ENCODE peak calls at places on chromosomes 11 and 22, in seven cellular contexts. Y is heart right ventricle; X is IMR-90; E is CD8-positive, alpha-beta memory T cell; B is cardiac muscle cell; P is upper lobe of right lung; V is mesendoderm. F is an unnamed sample. For H3K27me3, the result is how much of the 10 kb centered on the place peaks cover.

GRCh38 chr11:72789493-72790131 is 4.2 kb downstream of the STARD10 start:
- DNase-seq in Y (peak), X (peak), E (no peak), B (peak), P (no peak), V (peak), F (peak)

GRCh38 chr11:69540118-69541000 is 58.9 kb downstream of the LINC01488 start:
- DNase-seq in Y (peak), X (no peak), E (no peak), B (peak), P (peak), V (peak), F (peak)

GRCh38 chr11:85132839-85133238 is 494.3 kb downstream of the DLG2 start:
- DNase-seq in Y (no peak), X (peak), E (no peak), B (peak), P (no peak), V (peak), F (peak)

GRCh38 chr11:72241290-72241781 is 2.6 kb downstream of the PHOX2A start:
- DNase-seq in Y (no peak), X (no peak), E (no peak), B (no peak), P (peak), V (no peak), F (peak)

GRCh38 chr22:42065408-42066132 is 5.0 kb downstream of the NAGA start:
- DNase-seq in Y (no peak), X (no peak), E (no peak), B (no peak), P (no peak), V (peak), F (peak)

GRCh38 chr11:33976351-33977199 is 75.0 kb upstream of the CAPRIN1 start:
- DNase-seq in Y (no peak), X (peak), E (no peak), B (no peak), P (no peak), V (no peak), F (no peak)

GRCh38 chr11:118691926-118692830 is 12.7 kb upstream of the TREH start:
- DNase-seq in Y (no peak), X (peak), E (peak), B (no peak), P (peak), V (peak), F (peak)

GRCh38 chr22:38266120-38266519 is 6.7 kb downstream of the TMEM184B start:
- DNase-seq in Y (no peak), X (peak), E (no peak), B (no peak), P (no peak), V (no peak), F (no peak)

GRCh38 chr11:15374418-15374817 is 259.7 kb downstream of the INSC start:
- DNase-seq in Y (no peak), X (no peak), E (no peak), B (no peak), P (no peak), V (no peak), F (no peak)

GRCh38 chr11:65262775-65263174 is 1.0 kb downstream of the POLA2 start:
- DNase-seq in Y (no peak), X (no peak), E (no peak), B (no peak), P (no peak), V (no peak), F (peak)

GRCh38 chr11:99015634-99016454 is 4.9 kb upstream of the CNTN5 start:
- DNase-seq in Y (no peak), X (peak), E (no peak), B (peak), P (no peak), V (peak), F (peak)

GRCh38 chr11:11574373-11574772 is 47.4 kb downstream of the GALNT18 start:
- DNase-seq in Y (no peak), X (no peak), E (no peak), B (no peak), P (no peak), V (no peak), F (no peak)

GRCh38 chr11:70568504-70569172 is 170.3 kb downstream of the CTTN start:
- DNase-seq in Y (peak), X (peak), E (no peak), B (peak), P (peak), V (peak), F (peak)

GRCh38 chr11:81869337-81870065 is 864.2 kb downstream of the FAM181B start:
- DNase-seq in Y (no peak), X (no peak), E (peak), B (no peak), P (no peak), V (no peak), F (no peak)
- H3K4me3 ChIP-seq in Y (no peak), X (no peak), E (peak), B (no peak), P (no peak), V (no peak), F (no peak)

DNA sequence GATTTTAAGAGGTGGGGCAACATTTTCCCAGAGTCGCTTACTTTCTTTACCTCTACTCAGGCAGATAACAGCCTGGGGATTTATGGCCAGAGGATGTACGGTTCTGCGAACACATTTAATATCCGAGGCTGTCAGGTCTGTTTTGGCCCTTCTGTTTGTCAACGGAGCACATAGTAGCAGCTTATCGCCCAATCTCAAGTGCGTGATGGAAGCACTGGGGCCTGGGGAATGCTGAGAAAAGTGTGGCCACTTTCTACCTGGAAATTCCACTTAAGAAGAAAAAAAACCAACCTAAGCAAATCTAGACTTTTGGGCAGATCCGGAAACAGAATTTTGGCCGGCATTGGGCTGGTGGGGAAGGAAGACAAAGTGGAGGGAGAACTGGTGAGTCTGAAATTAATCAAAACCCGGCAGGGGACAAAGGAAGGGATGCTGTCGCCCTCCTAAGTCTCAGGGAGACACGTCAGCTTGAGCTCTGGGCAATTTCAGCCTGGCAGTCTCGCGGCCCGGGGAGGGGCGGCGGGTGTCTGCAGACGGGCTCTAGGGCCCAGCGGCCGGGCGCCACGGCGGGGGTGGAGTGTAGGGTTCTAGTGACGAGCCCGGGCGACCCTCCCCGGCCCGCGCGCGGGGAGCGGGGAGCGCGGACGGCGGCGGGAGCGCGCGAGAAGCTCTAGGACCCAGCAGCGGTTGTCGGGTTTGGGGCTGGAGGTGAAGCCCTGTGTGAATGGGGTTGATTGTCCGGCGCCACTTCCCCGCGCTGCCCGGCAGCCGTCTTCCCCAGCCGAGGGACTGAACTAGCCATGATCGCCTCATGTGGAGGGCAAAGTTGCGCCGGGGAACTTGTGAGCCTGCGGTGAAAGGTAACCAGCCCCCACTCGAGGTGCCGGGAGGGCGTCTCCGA is at the start of gene AMOTL1:
- DNase-seq in Y (peak), X (peak), E (peak), B (peak), P (peak), V (peak), F (peak)
- H3K27me3 ChIP-seq in Y (under half), X (under half), E (under half), B (half or more), P (under half), V (under half), F (under half)

GRCh38 chr22:50602338-50602700 is 1.7 kb downstream of the MAPK8IP2 start:
- DNase-seq in Y (no peak), X (no peak), E (no peak), B (no peak), P (no peak), V (no peak), F (peak)

GRCh38 chr22:50604623-50605348 is 4.2 kb downstream of the MAPK8IP2 start:
- DNase-seq in Y (no peak), X (no peak), E (no peak), B (no peak), P (no peak), V (no peak), F (peak)

GRCh38 chr22:50603511-50604255 is 3.1 kb downstream of the MAPK8IP2 start:
- DNase-seq in Y (no peak), X (no peak), E (no peak), B (no peak), P (no peak), V (no peak), F (no peak)

GRCh38 chr22:50605349-50606074 is 4.9 kb downstream of the MAPK8IP2 start:
- DNase-seq in Y (no peak), X (no peak), E (no peak), B (no peak), P (no peak), V (no peak), F (peak)

DNA sequence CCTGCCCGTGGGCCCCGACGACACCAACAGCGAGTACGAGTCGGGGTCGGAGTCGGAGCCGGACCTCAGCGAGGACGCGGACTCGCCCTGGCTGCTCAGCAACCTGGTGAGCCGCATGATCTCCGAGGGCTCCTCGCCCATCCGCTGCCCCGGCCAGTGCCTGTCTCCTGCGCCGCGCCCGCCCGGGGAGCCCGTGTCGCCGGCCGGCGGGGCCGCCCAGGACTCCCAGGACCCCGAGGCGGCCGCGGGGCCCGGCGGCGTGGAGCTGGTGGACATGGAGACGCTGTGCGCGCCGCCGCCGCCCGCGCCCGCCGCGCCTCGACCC is 3.6 kb downstream of the MAPK8IP2 start:
- DNase-seq in Y (no peak), X (no peak), E (no peak), B (no peak), P (no peak), V (no peak), F (peak)
- H3K4me3 ChIP-seq in Y (no peak), X (no peak), E (no peak), B (no peak), P (no peak), V (no peak), F (no peak)

GRCh38 chr22:22952531-22953295 is 65.1 kb downstream of the IGLL5 start:
- DNase-seq in Y (no peak), X (no peak), E (no peak), B (no peak), P (peak), V (no peak), F (no peak)

GRCh38 chr22:22949953-22950352 is 62.3 kb downstream of the IGLL5 start:
- DNase-seq in Y (no peak), X (no peak), E (no peak), B (no peak), P (no peak), V (no peak), F (peak)

GRCh38 chr22:22951035-22951434 is 63.4 kb downstream of the IGLL5 start:
- DNase-seq in Y (no peak), X (no peak), E (no peak), B (no peak), P (no peak), V (no peak), F (no peak)

GRCh38 chr22:22945195-22945594 is 57.6 kb downstream of the IGLL5 start:
- DNase-seq in Y (no peak), X (no peak), E (no peak), B (no peak), P (peak), V (no peak), F (peak)

DNA sequence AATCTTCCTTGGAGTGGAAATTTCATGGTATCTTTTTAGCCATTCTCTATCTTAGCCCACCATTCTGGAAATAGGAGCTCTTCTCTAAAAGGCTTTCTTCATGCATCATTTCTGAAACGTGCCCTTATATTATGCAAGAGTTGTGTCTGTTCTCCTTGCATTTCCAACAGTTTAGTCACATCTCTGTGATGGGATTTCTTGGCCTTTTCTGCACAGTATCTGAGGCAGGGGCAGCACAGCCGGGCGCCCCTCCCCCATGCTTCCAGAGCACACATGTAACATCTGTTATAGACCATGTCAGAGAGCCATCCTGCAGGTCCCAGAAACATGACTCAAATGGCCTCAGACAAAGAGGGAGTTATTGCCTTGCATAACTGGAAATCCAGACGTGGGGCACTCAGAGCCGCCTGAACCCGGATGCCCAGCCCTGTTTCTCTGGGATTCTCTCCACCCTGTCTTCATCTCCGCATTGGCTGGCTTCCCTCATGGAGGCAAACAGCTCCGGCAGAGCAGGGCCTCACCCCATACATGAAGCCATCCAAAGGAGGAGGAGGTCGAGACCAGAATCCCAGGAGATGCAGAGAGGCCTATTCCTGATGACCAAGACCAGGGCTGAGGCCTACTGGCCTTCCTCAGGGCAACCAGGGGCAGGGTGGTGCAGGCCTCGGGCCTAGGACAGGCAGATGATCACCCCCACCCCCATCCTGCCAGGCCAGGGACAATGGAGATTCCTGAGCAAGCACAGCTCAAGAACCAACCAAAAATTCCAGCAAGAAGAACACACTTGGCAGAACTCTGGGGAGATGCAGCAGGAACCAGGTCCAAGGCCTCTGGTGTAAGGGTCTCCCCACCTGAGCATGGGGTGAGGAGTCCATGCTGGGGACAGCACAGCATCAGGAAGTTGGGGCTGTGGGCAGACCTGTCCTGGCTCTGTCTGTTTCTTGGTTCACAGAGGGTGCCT is 61.3 kb downstream of the IGLL5 start:
- DNase-seq in Y (no peak), X (peak), E (no peak), B (no peak), P (peak), V (no peak), F (peak)
- H3K27me3 ChIP-seq in Y (under half), X (under half), E (under half), B (under half), P (under half), V (under half), F (under half)

DNA sequence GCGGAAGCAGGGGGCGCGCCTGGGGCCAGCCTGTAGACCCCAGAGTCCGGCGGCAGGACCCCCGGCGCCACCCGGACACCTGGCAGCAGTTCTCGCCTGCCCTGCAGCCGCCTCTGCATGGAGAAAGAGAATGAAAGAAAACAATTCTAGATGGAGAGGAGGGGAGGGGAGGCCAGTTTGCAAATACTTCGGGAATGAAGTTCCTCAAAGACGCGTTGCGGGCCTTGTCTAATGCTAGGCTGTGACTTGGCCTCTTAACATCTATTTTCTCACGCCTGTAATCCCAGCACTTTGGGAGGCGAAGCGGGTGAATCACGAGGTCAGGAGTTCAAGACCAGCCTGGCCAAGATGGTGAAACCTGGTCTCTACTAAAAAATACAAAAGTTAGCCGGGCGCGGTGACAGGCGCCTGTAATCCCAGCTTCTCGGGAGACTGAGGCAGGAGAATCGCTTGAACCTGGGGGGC is 2.1 kb upstream of the BARX2 start:
- DNase-seq in Y (no peak), X (no peak), E (no peak), B (no peak), P (no peak), V (peak), F (no peak)
- H3K4me3 ChIP-seq in Y (peak), X (peak), E (no peak), B (peak), P (peak), V (no peak), F (peak)

GRCh38 chr11:117470576-117470975 is 142.9 kb downstream of the CEP164 start:
- DNase-seq in Y (no peak), X (no peak), E (no peak), B (no peak), P (no peak), V (no peak), F (no peak)
- H3K27me3 ChIP-seq in Y (under half), X (under half), E (under half), B (under half), P (under half), V (under half), F (under half)

DNA sequence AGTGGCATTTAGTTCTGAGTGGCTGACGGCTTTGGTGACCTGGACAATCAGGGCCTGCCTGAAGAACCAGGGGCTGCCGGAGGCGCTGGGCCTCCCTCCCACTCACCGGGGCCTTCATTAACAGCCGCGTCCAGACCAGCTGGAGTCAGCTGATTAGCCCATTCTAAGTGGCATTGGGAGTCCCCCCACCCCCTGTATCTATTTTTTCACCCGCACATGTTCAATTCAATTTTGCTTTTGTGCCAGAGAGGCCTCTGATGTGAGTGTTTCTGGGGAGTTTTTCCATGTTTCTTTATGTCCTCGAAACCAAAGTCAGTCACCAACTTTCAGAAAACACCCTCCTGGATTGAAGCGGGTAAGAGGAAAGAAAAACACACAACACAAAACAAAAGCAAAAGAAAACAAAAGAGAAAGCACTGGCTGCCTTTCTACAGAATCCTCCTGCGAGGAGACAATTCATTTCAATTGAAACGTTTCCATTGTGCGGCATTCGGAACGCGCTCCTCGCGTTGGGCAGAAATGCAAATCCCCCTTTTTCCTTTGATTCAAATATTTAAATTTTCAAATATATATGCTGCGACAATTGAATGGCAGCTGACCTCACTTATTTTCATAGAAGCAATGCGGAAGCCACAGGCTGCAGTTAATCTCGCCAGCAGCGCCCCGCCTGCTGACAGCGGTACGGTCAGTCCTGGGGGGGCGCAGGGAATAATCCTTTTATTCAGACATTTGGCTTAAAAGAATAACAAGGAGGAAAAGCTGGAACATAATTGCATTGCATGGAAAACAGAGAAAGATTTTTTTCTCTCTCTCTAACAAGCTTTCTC is 17.6 kb downstream of the CDKN1C start:
- DNase-seq in Y (no peak), X (no peak), E (no peak), B (no peak), P (no peak), V (no peak), F (no peak)
- H3K4me3 ChIP-seq in Y (peak), X (no peak), E (no peak), B (no peak), P (peak), V (no peak), F (no peak)

GRCh38 chr22:22043296-22044078 is 60.9 kb upstream of the TOP3B start:
- DNase-seq in Y (no peak), X (no peak), E (no peak), B (no peak), P (no peak), V (no peak), F (no peak)
- H3K27me3 ChIP-seq in Y (under half), X (under half), E (under half), B (half or more), P (under half), V (under half), F (half or more)

GRCh38 chr22:35754761-35755160 is 37.1 kb downstream of the APOL5 start:
- DNase-seq in Y (no peak), X (no peak), E (no peak), B (no peak), P (no peak), V (no peak), F (no peak)
- H3K4me3 ChIP-seq in Y (no peak), X (no peak), E (no peak), B (no peak), P (no peak), V (no peak), F (no peak)

GRCh38 chr22:47374901-47375575 is 612.6 kb downstream of the TBC1D22A start:
- DNase-seq in Y (no peak), X (no peak), E (no peak), B (no peak), P (peak), V (no peak), F (no peak)
- H3K27me3 ChIP-seq in Y (under half), X (under half), E (under half), B (under half), P (under half), V (under half), F (under half)